ENCODE peak calls at places on chromosomes 5 and 9, in six cellular contexts. W is IMR-90, L is PC-3, U is heart left ventricle, B is SJSA1, F is fibroblast of lung. T is an unnamed sample. For H3K4me1, the result is how much of the 10 kb centered on the place peaks cover.

GRCh38 chr5:9523090-9523813 is 22.6 kb downstream of the SEMA5A start:
- DNase-seq in W (peak), L (peak), U (no peak), B (peak), F (peak), T (no peak)

GRCh38 chr9:112846528-112847488 is 43.9 kb downstream of the SLC46A2 start:
- DNase-seq in W (peak), L (no peak), U (no peak), B (no peak), F (peak), T (no peak)

GRCh38 chr5:176816043-176816745 is 5.8 kb downstream of the UNC5A start:
- DNase-seq in W (no peak), L (no peak), U (no peak), B (no peak), F (no peak), T (no peak)

GRCh38 chr9:119959846-119960545 is 590.8 kb upstream of the BRINP1 start:
- DNase-seq in W (no peak), L (no peak), U (no peak), B (no peak), F (peak), T (no peak)

GRCh38 chr5:160787247-160787646 is 64.8 kb downstream of the ATP10B start:
- DNase-seq in W (no peak), L (peak), U (no peak), B (no peak), F (no peak), T (no peak)

GRCh38 chr9:34796924-34797323 is 87.0 kb upstream of the CCL21 start:
- DNase-seq in W (no peak), L (no peak), U (no peak), B (no peak), F (no peak), T (no peak)

GRCh38 chr9:92035687-92036410 is 79.4 kb downstream of the SPTLC1 start:
- DNase-seq in W (peak), L (no peak), U (no peak), B (no peak), F (no peak), T (no peak)

GRCh38 chr9:69190086-69190865 is 16.2 kb downstream of the TJP2 start:
- DNase-seq in W (no peak), L (no peak), U (no peak), B (no peak), F (no peak), T (no peak)

GRCh38 chr5:141560725-141561483 is 57.9 kb downstream of the DIAPH1 start:
- DNase-seq in W (peak), L (peak), U (peak), B (peak), F (peak), T (no peak)

GRCh38 chr9:128702949-128703615 is 779 bp downstream of the PKN3 start:
- DNase-seq in W (no peak), L (no peak), U (peak), B (peak), F (no peak), T (peak)

GRCh38 chr5:132098151-132098594 is 24.6 kb downstream of the CSF2 start:
- DNase-seq in W (peak), L (no peak), U (no peak), B (no peak), F (peak), T (no peak)

GRCh38 chr5:167602077-167602476 is 689.4 kb upstream of the WWC1 start:
- DNase-seq in W (no peak), L (no peak), U (no peak), B (no peak), F (peak), T (no peak)

GRCh38 chr9:100216178-100216787 is 117.2 kb downstream of the INVS start:
- DNase-seq in W (peak), L (peak), U (no peak), B (no peak), F (peak), T (peak)

DNA sequence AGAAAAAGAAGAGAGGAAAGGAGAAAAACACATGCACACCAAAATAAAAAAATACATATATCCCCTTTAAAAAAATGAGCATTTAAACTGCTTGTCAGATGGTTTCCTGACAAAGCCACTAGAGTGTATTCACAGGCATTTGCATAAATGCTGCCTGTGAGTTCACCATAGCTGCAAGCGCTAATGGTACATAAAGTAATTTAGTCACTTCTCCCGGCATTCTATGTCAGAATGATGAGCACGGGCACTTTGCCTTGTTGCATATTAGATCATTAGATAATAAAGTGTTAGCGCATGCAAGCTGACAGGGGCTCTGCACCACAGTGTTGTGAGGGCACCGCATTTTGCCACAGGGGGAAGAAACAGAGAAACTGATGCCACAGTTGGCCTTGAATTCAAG is 280.6 kb downstream of the EBF1 start:
- DNase-seq in W (no peak), L (no peak), U (no peak), B (no peak), F (no peak), T (no peak)
- H3K4me1 ChIP-seq in W (under half), L (under half), U (under half), B (under half), F (under half), T (under half)

GRCh38 chr9:116694892-116695291 is 7.8 kb downstream of the TRIM32 start:
- DNase-seq in W (no peak), L (no peak), U (no peak), B (no peak), F (no peak), T (no peak)
- H3K4me1 ChIP-seq in W (under half), L (under half), U (under half), B (under half), F (under half), T (under half)

GRCh38 chr5:95822038-95822407 is 503 bp downstream of the GLRX start:
- DNase-seq in W (peak), L (peak), U (peak), B (no peak), F (peak), T (no peak)

GRCh38 chr5:95824747-95825146 is 2.2 kb upstream of the GLRX start:
- DNase-seq in W (no peak), L (no peak), U (no peak), B (no peak), F (no peak), T (no peak)

GRCh38 chr5:95822408-95823240 is at the start of gene GLRX:
- DNase-seq in W (peak), L (peak), U (peak), B (peak), F (peak), T (peak)

GRCh38 chr5:95823738-95824609 is 1.4 kb upstream of the GLRX start:
- DNase-seq in W (peak), L (peak), U (peak), B (peak), F (peak), T (peak)

DNA sequence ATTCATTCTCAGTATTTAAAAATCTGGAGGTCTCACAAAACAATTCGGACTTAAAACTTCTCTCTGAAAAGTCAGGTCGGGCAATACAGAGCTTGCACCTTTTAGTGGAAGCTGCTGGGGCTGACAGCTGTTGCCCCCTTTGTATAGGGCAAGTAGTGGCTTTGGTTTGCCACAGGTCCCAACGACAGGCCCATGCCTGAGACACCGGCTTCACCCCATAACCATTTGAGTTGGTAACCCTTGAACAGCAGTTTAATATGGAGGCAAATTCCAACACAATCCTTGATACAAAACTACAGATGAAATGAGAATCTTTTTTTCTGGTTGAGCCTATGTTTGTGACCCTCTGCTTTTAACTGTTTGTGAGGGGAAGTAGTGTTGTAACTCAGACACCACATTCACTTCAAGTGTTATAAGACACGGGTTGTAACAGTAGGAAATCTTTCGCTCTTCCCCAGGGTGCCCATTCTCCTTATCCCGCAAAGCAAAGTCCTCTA is 763 bp upstream of the GLRX start:
- DNase-seq in W (no peak), L (no peak), U (no peak), B (no peak), F (no peak), T (no peak)
- H3K4me1 ChIP-seq in W (under half), L (under half), U (under half), B (under half), F (under half), T (under half)

GRCh38 chr5:10812218-10812617 is 51.2 kb upstream of the DAP start:
- DNase-seq in W (no peak), L (no peak), U (no peak), B (peak), F (peak), T (no peak)
- H3K4me1 ChIP-seq in W (under half), L (under half), U (under half), B (under half), F (under half), T (under half)

GRCh38 chr9:114207034-114207815 is 51.9 kb downstream of the COL27A1 start:
- DNase-seq in W (peak), L (peak), U (peak), B (peak), F (peak), T (no peak)
- H3K4me1 ChIP-seq in W (under half), L (under half), U (under half), B (under half), F (under half), T (under half)

GRCh38 chr5:55934720-55935119 is 60.0 kb downstream of the IL6ST start:
- DNase-seq in W (no peak), L (no peak), U (no peak), B (no peak), F (no peak), T (no peak)
- H3K4me1 ChIP-seq in W (under half), L (under half), U (under half), B (under half), F (under half), T (under half)

GRCh38 chr5:173792781-173793547 is 95.2 kb upstream of the CPEB4 start:
- DNase-seq in W (no peak), L (peak), U (no peak), B (no peak), F (no peak), T (no peak)
- H3K4me1 ChIP-seq in W (under half), L (under half), U (under half), B (under half), F (under half), T (under half)

T was measured in naive thymus-derived CD4-positive, alpha-beta T cell.